ENCODE peak calls at places on chromosome 10, in six cellular contexts. Z is right atrium auricular region, Y is endodermal cell, R is Peyer's patch, G is transverse colon, H is tibial artery. C is an unnamed sample.
A peak's percentile ranks its signal among the peaks of the same experiment; 100 is the strongest.

GRCh38 chr10:114825513-114826253 is 4.1 kb downstream of the FHIP2A start:
- DNase-seq in Y (no peak), R (no peak), G (no peak), Z (no peak), H (no peak), C (no peak)

GRCh38 chr10:90414926-90415325 is 442.9 kb downstream of the HTR7 start:
- DNase-seq in Z (no peak), R (no peak), Y (no peak), H (no peak), G (no peak), C (no peak)

GRCh38 chr10:75070478-75071163 is 40.8 kb upstream of the SAMD8 start:
- DNase-seq in H (no peak), Z (no peak), Y (no peak), R (no peak), G (no peak), C (no peak)

GRCh38 chr10:92848037-92848440 is 281 bp upstream of the EXOC6 start:
- DNase-seq in Z (no peak), Y (no peak), R (no peak), H (no peak), G (no peak), C (no peak)

GRCh38 chr10:83680470-83680891 is 458.8 kb upstream of the GHITM start:
- DNase-seq in Z (no peak), G (no peak), Y (no peak), R (no peak), H (no peak), C (no peak)

GRCh38 chr10:33116293-33116697 is 158.3 kb upstream of the ITGB1 start:
- DNase-seq in H (no peak), Y (peak; percentile 85), Z (no peak), G (no peak), R (no peak), C (no peak)

GRCh38 chr10:44010873-44011602 is 362.4 kb upstream of the ZNF32 start:
- DNase-seq in R (no peak), G (no peak), Y (no peak), H (no peak), Z (no peak), C (no peak)

GRCh38 chr10:23412223-23412622 is 26.7 kb upstream of the OTUD1 start:
- DNase-seq in G (no peak), Z (no peak), Y (no peak), R (no peak), H (no peak), C (no peak)

GRCh38 chr10:5268234-5268633 is 71.6 kb downstream of the AKR1C4 start:
- DNase-seq in Z (no peak), R (no peak), H (no peak), G (no peak), Y (no peak), C (no peak)

GRCh38 chr10:112711366-112711765 is 238.7 kb upstream of the TCF7L2 start:
- DNase-seq in H (no peak), Z (no peak), Y (no peak), R (no peak), G (no peak), C (no peak)

GRCh38 chr10:52351911-52352310 is 37.8 kb downstream of the DKK1 start:
- DNase-seq in G (no peak), Y (no peak), H (no peak), Z (no peak), R (no peak), C (no peak)

GRCh38 chr10:124027306-124028050 is 65.9 kb downstream of the CHST15 start:
- DNase-seq in H (no peak), Y (no peak), Z (no peak), R (no peak), G (no peak), C (no peak)

GRCh38 chr10:112210672-112211071 is 27.1 kb upstream of the GPAM start:
- DNase-seq in G (no peak), Z (no peak), R (no peak), H (no peak), Y (no peak), C (no peak)

GRCh38 chr10:43071881-43072650 is 4.8 kb upstream of the RET start:
- DNase-seq in H (no peak), Z (no peak), R (no peak), G (no peak), Y (no peak), C (no peak)

GRCh38 chr10:2800178-2800577 is 267.2 kb upstream of the PFKP start:
- DNase-seq in Z (no peak), G (no peak), Y (no peak), R (no peak), H (no peak), C (no peak)

GRCh38 chr10:31650010-31650409 is 278.6 kb downstream of the ARHGAP12 start:
- DNase-seq in G (peak; percentile 59), Z (peak; percentile 91), R (no peak), Y (no peak), H (peak; percentile 95), C (no peak)

GRCh38 chr10:21334891-21335696 is 190.4 kb downstream of the SKIDA1 start:
- DNase-seq in Z (peak; percentile 87), R (no peak), Y (peak; percentile 69), G (no peak), H (peak; percentile 77), C (peak; percentile 65)

GRCh38 chr10:13949844-13950542 is 363.2 kb downstream of the PRPF18 start:
- DNase-seq in H (no peak), G (no peak), Z (peak; percentile 63), R (no peak), Y (no peak), C (no peak)

GRCh38 chr10:128186959-128187787 is 61.0 kb upstream of the MKI67 start:
- DNase-seq in H (no peak), Z (no peak), Y (no peak), R (no peak), G (peak; percentile 14), C (no peak)

GRCh38 chr10:89535185-89536012 is at the start of gene SLC16A12:
- DNase-seq in Y (peak; percentile 90), H (no peak), Z (no peak), G (no peak), R (no peak), C (no peak)

GRCh38 chr10:124642076-124642710 is 102.0 kb downstream of the FAM53B start:
- DNase-seq in G (no peak), Y (no peak), Z (peak; percentile 66), R (no peak), H (no peak), C (peak; percentile 73)

GRCh38 chr10:29947701-29948060 is 111.7 kb downstream of the JCAD start:
- DNase-seq in Z (no peak), R (no peak), G (no peak), Y (no peak), H (no peak), C (no peak)

GRCh38 chr10:44955408-44956070 is 4.1 kb upstream of the RASSF4 start:
- DNase-seq in R (peak; percentile 10), G (no peak), H (peak; percentile 75), Y (no peak), Z (peak; percentile 78), C (no peak)

GRCh38 chr10:122050316-122050715 is 61.4 kb downstream of the TACC2 start:
- DNase-seq in G (peak; percentile 73), Z (no peak), Y (no peak), R (no peak), H (no peak), C (no peak)

GRCh38 chr10:113525713-113526112 is 27.1 kb upstream of the HABP2 start:
- DNase-seq in Z (no peak), H (no peak), Y (no peak), G (no peak), R (no peak), C (no peak)

GRCh38 chr10:43885252-43885651 is 236.6 kb upstream of the ZNF32 start:
- DNase-seq in G (no peak), Z (no peak), H (no peak), Y (peak; percentile 36), R (no peak), C (no peak)

GRCh38 chr10:70283445-70284399 is at the start of gene NPFFR1:
- DNase-seq in Y (peak; percentile 81), Z (no peak), H (peak; percentile 62), G (no peak), R (no peak), C (peak; percentile 79)
- H3K4me1 ChIP-seq in Y (no peaks in the 10 kb centered on the region), Z (peaks cover 10% of the 10 kb centered on the region), H (peaks cover 9% of the 10 kb centered on the region), G (peaks cover 4% of the 10 kb centered on the region), R (no peaks in the 10 kb centered on the region), C (peaks cover 10% of the 10 kb centered on the region)

GRCh38 chr10:102781921-102782542 is 38.3 kb downstream of the WBP1L start:
- DNase-seq in G (no peak), H (no peak), Z (no peak), Y (no peak), R (no peak), C (no peak)

GRCh38 chr10:102782698-102783540 is 39.2 kb downstream of the WBP1L start:
- DNase-seq in Z (peak; percentile 92), H (peak; percentile 91), Y (no peak), G (peak; percentile 44), R (no peak), C (peak; percentile 68)

GRCh38 chr10:102781089-102781920 is 37.6 kb downstream of the WBP1L start:
- DNase-seq in Y (peak; percentile 79), G (no peak), R (no peak), Z (no peak), H (no peak), C (no peak)

GRCh38 chr10:102785818-102786217 is 42.1 kb downstream of the WBP1L start:
- DNase-seq in Y (no peak), Z (no peak), R (no peak), G (no peak), H (no peak), C (no peak)

DNA sequence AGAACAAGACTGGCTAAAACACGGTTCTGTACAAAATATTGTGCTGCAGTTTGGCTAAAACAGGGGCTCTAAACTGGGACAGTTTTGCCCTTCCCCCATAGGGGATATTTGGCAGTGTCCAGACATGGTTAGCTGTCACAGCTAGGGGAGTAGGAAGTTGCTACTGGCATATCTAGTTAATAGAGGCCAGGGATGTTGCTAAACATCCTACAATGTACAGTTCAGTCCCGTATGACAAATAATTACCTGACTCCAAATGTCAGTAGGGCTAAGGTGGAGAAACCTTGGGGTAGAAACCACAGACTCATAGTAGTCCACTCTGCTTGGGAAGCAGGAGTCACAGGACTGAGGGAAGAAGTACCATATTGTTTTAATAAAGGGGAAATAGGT is 39.8 kb downstream of the WBP1L start:
- DNase-seq in G (no peak), R (no peak), Z (no peak), H (no peak), Y (no peak), C (no peak)
- H3K4me1 ChIP-seq in G (peaks cover 13% of the 10 kb centered on the region), R (no peaks in the 10 kb centered on the region), Z (peaks cover 94% of the 10 kb centered on the region), H (peaks cover 98% of the 10 kb centered on the region), Y (peaks cover 13% of the 10 kb centered on the region), C (peaks cover 93% of the 10 kb centered on the region)

DNA sequence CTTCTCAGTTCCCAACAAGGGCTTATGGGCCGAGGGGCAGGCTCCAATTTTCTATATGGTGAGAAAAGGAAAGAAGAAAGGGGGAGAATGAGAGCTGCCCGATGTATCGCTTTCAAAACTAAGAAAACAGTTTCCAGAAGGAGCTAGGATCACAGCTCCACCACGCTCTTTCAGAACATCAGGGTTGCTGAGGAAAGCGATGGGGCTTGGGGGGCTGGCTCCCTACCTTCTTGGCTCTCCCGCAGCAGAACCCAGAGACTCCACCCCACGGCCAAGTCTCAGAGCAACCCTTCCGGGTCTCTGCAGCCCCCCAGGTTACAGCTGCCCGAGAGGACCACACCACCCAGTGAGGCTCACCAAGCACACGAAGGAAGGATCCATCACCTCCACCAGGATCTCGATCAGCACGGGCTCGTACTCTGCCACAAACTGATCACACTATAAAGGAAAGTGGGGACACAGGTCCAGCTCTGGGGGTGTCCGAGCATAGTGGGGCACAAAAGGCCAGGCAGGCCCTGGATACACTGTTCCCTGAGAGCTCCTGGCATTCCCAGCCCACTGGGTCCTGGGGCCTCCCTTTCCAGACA is 32.3 kb downstream of the PSAP start:
- DNase-seq in G (no peak), H (no peak), Y (no peak), Z (no peak), R (no peak), C (no peak)
- H3K4me1 ChIP-seq in G (no peaks in the 10 kb centered on the region), H (no peaks in the 10 kb centered on the region), Y (no peaks in the 10 kb centered on the region), Z (peaks cover 36% of the 10 kb centered on the region), R (no peaks in the 10 kb centered on the region), C (peaks cover 81% of the 10 kb centered on the region)

GRCh38 chr10:62502995-62503613 is 128.9 kb downstream of the ZNF365 start:
- DNase-seq in Z (no peak), H (no peak), G (no peak), R (no peak), Y (no peak), C (no peak)
- H3K4me1 ChIP-seq in Z (no peaks in the 10 kb centered on the region), H (no peaks in the 10 kb centered on the region), G (no peaks in the 10 kb centered on the region), R (no peaks in the 10 kb centered on the region), Y (peaks cover 5% of the 10 kb centered on the region), C (peaks cover 39% of the 10 kb centered on the region)

C was measured in left lung.